ENCODE peak calls at places on chromosomes 11 and 22, in eight cellular contexts. One of them, this sample, is unnamed.

GRCh38 chr11:132106336-132106982 is 736.0 kb downstream of the NTM start:
- DNase-seq in T-helper 1 cell: no peak
- DNase-seq in DMS53: no peak
- DNase-seq in lower leg skin: no peak
- DNase-seq in NCI-H748 treated with DMSO at 0.1 percent for 48 hours: peak; percentile 55
- DNase-seq in H54: no peak
- DNase-seq in body of pancreas: peak; percentile 30
- DNase-seq in activated T-cell treated with anti-CD3 and anti-CD28 coated beads for 1 hour: no peak
- DNase-seq in this sample: no peak

GRCh38 chr11:134346101-134346975 is 14.6 kb downstream of the GLB1L2 start:
- DNase-seq in T-helper 1 cell: no peak
- DNase-seq in DMS53: no peak
- DNase-seq in lower leg skin: peak; percentile 13
- DNase-seq in NCI-H748 treated with DMSO at 0.1 percent for 48 hours: no peak
- DNase-seq in H54: no peak
- DNase-seq in body of pancreas: no peak
- DNase-seq in activated T-cell treated with anti-CD3 and anti-CD28 coated beads for 1 hour: no peak
- DNase-seq in this sample: no peak

GRCh38 chr22:26592368-26593015 is 2.6 kb upstream of the TPST2 start:
- DNase-seq in T-helper 1 cell: peak; percentile 18
- DNase-seq in DMS53: peak; percentile 43
- DNase-seq in lower leg skin: no peak
- DNase-seq in NCI-H748 treated with DMSO at 0.1 percent for 48 hours: no peak
- DNase-seq in H54: no peak
- DNase-seq in body of pancreas: no peak
- DNase-seq in activated T-cell treated with anti-CD3 and anti-CD28 coated beads for 1 hour: no peak
- DNase-seq in this sample: peak; percentile 61

GRCh38 chr11:27696961-27697360 is 3.3 kb downstream of the BDNF start:
- DNase-seq in T-helper 1 cell: no peak
- DNase-seq in DMS53: no peak
- DNase-seq in lower leg skin: no peak
- DNase-seq in NCI-H748 treated with DMSO at 0.1 percent for 48 hours: no peak
- DNase-seq in H54: no peak
- DNase-seq in body of pancreas: no peak
- DNase-seq in activated T-cell treated with anti-CD3 and anti-CD28 coated beads for 1 hour: no peak
- DNase-seq in this sample: no peak

GRCh38 chr11:64566042-64566914 is 24.7 kb upstream of the SLC22A12 start:
- DNase-seq in T-helper 1 cell: peak; percentile 3
- DNase-seq in DMS53: peak; percentile 32
- DNase-seq in lower leg skin: peak; percentile 39
- DNase-seq in NCI-H748 treated with DMSO at 0.1 percent for 48 hours: peak; percentile 15
- DNase-seq in H54: peak; percentile 95
- DNase-seq in body of pancreas: peak; percentile 95
- DNase-seq in activated T-cell treated with anti-CD3 and anti-CD28 coated beads for 1 hour: no peak
- DNase-seq in this sample: no peak

GRCh38 chr11:93407777-93408401 is 77.3 kb downstream of the DEUP1 start:
- DNase-seq in T-helper 1 cell: no peak
- DNase-seq in DMS53: peak; percentile 30
- DNase-seq in lower leg skin: no peak
- DNase-seq in NCI-H748 treated with DMSO at 0.1 percent for 48 hours: no peak
- DNase-seq in H54: no peak
- DNase-seq in body of pancreas: no peak
- DNase-seq in activated T-cell treated with anti-CD3 and anti-CD28 coated beads for 1 hour: no peak
- DNase-seq in this sample: no peak

GRCh38 chr11:113475160-113475761 is at the start of gene DRD2:
- DNase-seq in T-helper 1 cell: no peak
- DNase-seq in DMS53: peak; percentile 73
- DNase-seq in lower leg skin: no peak
- DNase-seq in NCI-H748 treated with DMSO at 0.1 percent for 48 hours: no peak
- DNase-seq in H54: no peak
- DNase-seq in body of pancreas: peak; percentile 16
- DNase-seq in activated T-cell treated with anti-CD3 and anti-CD28 coated beads for 1 hour: no peak
- DNase-seq in this sample: no peak

GRCh38 chr11:126640186-126640585 is 284.7 kb downstream of the ST3GAL4 start:
- DNase-seq in T-helper 1 cell: no peak
- DNase-seq in DMS53: no peak
- DNase-seq in lower leg skin: no peak
- DNase-seq in NCI-H748 treated with DMSO at 0.1 percent for 48 hours: no peak
- DNase-seq in H54: no peak
- DNase-seq in body of pancreas: no peak
- DNase-seq in activated T-cell treated with anti-CD3 and anti-CD28 coated beads for 1 hour: no peak
- DNase-seq in this sample: no peak

GRCh38 chr22:35517769-35518530 is 22.7 kb upstream of the RASD2 start:
- DNase-seq in T-helper 1 cell: no peak
- DNase-seq in DMS53: no peak
- DNase-seq in lower leg skin: no peak
- DNase-seq in NCI-H748 treated with DMSO at 0.1 percent for 48 hours: no peak
- DNase-seq in H54: no peak
- DNase-seq in body of pancreas: no peak
- DNase-seq in activated T-cell treated with anti-CD3 and anti-CD28 coated beads for 1 hour: no peak
- DNase-seq in this sample: no peak

GRCh38 chr11:2177081-2177480 is 5.5 kb upstream of the TH start:
- DNase-seq in T-helper 1 cell: no peak
- DNase-seq in DMS53: no peak
- DNase-seq in lower leg skin: no peak
- DNase-seq in NCI-H748 treated with DMSO at 0.1 percent for 48 hours: no peak
- DNase-seq in H54: no peak
- DNase-seq in body of pancreas: no peak
- DNase-seq in activated T-cell treated with anti-CD3 and anti-CD28 coated beads for 1 hour: no peak
- DNase-seq in this sample: no peak

GRCh38 chr11:126809514-126810289 is 190.9 kb downstream of the KIRREL3 start:
- DNase-seq in T-helper 1 cell: no peak
- DNase-seq in DMS53: no peak
- DNase-seq in lower leg skin: no peak
- DNase-seq in NCI-H748 treated with DMSO at 0.1 percent for 48 hours: no peak
- DNase-seq in H54: no peak
- DNase-seq in body of pancreas: no peak
- DNase-seq in activated T-cell treated with anti-CD3 and anti-CD28 coated beads for 1 hour: no peak
- DNase-seq in this sample: no peak

GRCh38 chr11:77244277-77245014 is 57.0 kb downstream of the GDPD4 start:
- DNase-seq in T-helper 1 cell: no peak
- DNase-seq in DMS53: peak; percentile 85
- DNase-seq in lower leg skin: no peak
- DNase-seq in NCI-H748 treated with DMSO at 0.1 percent for 48 hours: no peak
- DNase-seq in H54: peak; percentile 14
- DNase-seq in body of pancreas: no peak
- DNase-seq in activated T-cell treated with anti-CD3 and anti-CD28 coated beads for 1 hour: no peak
- DNase-seq in this sample: no peak

GRCh38 chr11:14186376-14186775 is 172.6 kb downstream of the RRAS2 start:
- DNase-seq in T-helper 1 cell: no peak
- DNase-seq in DMS53: no peak
- DNase-seq in lower leg skin: no peak
- DNase-seq in NCI-H748 treated with DMSO at 0.1 percent for 48 hours: no peak
- DNase-seq in H54: no peak
- DNase-seq in body of pancreas: no peak
- DNase-seq in activated T-cell treated with anti-CD3 and anti-CD28 coated beads for 1 hour: no peak
- DNase-seq in this sample: no peak

GRCh38 chr11:790721-791564 is 1.1 kb upstream of the CEND1 start:
- DNase-seq in T-helper 1 cell: no peak
- DNase-seq in DMS53: no peak
- DNase-seq in lower leg skin: no peak
- DNase-seq in NCI-H748 treated with DMSO at 0.1 percent for 48 hours: peak; percentile 17
- DNase-seq in H54: peak; percentile 90
- DNase-seq in body of pancreas: no peak
- DNase-seq in activated T-cell treated with anti-CD3 and anti-CD28 coated beads for 1 hour: no peak
- DNase-seq in this sample: no peak

GRCh38 chr11:119726585-119727522 is 2.1 kb downstream of the NECTIN1 start:
- DNase-seq in T-helper 1 cell: no peak
- DNase-seq in DMS53: peak; percentile 35
- DNase-seq in lower leg skin: no peak
- DNase-seq in NCI-H748 treated with DMSO at 0.1 percent for 48 hours: no peak
- DNase-seq in H54: no peak
- DNase-seq in body of pancreas: peak; percentile 37
- DNase-seq in activated T-cell treated with anti-CD3 and anti-CD28 coated beads for 1 hour: no peak
- DNase-seq in this sample: no peak